ENCODE peak calls at places on chromosomes 13 and 19, in nine cellular contexts. N, R, E, B, Q, G, I, V and O are unnamed samples.

GRCh38 chr19:3034845-3035541 is 5.9 kb upstream of the TLE2 start:
- DNase-seq in Q (peak; percentile 45), G (peak; percentile 62), R (peak; percentile 59), E (no peak), V (no peak), N (no peak), B (peak; percentile 53), I (no peak), O (peak; percentile 65)

GRCh38 chr13:32309812-32310706 is 5.1 kb downstream of the ZAR1L start:
- DNase-seq in Q (peak; percentile 76), N (no peak), B (peak; percentile 47), R (no peak), G (peak; percentile 63), E (peak; percentile 34), V (no peak), I (no peak), O (peak; percentile 25)

GRCh38 chr13:46124531-46124966 is 19.7 kb upstream of the CPB2 start:
- DNase-seq in R (no peak), V (no peak), N (no peak), B (no peak), G (no peak), E (no peak), I (no peak), Q (no peak), O (peak; percentile 41)

GRCh38 chr19:955803-956746 is 28.1 kb upstream of the WDR18 start:
- DNase-seq in Q (no peak), N (no peak), I (no peak), G (peak; percentile 93), R (no peak), B (no peak), V (no peak), E (no peak), O (no peak)

GRCh38 chr19:940591-941291 is 14.9 kb downstream of the ARID3A start:
- DNase-seq in I (no peak), V (no peak), R (peak; percentile 56), E (peak; percentile 85), G (no peak), B (peak; percentile 65), Q (peak; percentile 60), N (peak; percentile 66), O (peak; percentile 65)

GRCh38 chr13:48595330-48596127 is 58.2 kb upstream of the CYSLTR2 start:
- DNase-seq in Q (peak; percentile 72), R (peak; percentile 38), B (peak; percentile 65), I (no peak), N (peak; percentile 50), G (peak; percentile 45), E (no peak), V (no peak), O (peak; percentile 65)

GRCh38 chr19:16268676-16269319 is 55.8 kb upstream of the KLF2 start:
- DNase-seq in I (no peak), Q (no peak), B (no peak), G (no peak), E (no peak), R (no peak), N (peak; percentile 34), V (no peak), O (peak; percentile 77)

GRCh38 chr19:53103141-53103902 is at the start of gene ZNF160:
- DNase-seq in E (peak; percentile 99), I (peak; percentile 99), B (peak; percentile 95), R (peak; percentile 99), G (peak; percentile 98), N (peak; percentile 100), Q (peak; percentile 98), V (peak; percentile 93), O (peak; percentile 99)

GRCh38 chr13:66933994-66934393 is 296.1 kb downstream of the PCDH9 start:
- DNase-seq in R (no peak), B (peak; percentile 96), I (no peak), E (no peak), V (no peak), G (no peak), N (no peak), Q (peak; percentile 84), O (no peak)

GRCh38 chr19:9945319-9945966 is 9.1 kb upstream of the OLFM2 start:
- DNase-seq in N (no peak), G (peak; percentile 31), R (peak; percentile 97), B (peak; percentile 99), V (peak; percentile 60), I (peak; percentile 98), E (no peak), Q (peak; percentile 99), O (no peak)

GRCh38 chr13:33794576-33794975 is 23.4 kb upstream of the RFC3 start:
- DNase-seq in R (no peak), N (no peak), E (no peak), Q (peak; percentile 8), G (no peak), I (no peak), V (no peak), B (peak; percentile 15), O (no peak)

GRCh38 chr13:30730526-30730925 is 4.8 kb upstream of the ALOX5AP start:
- DNase-seq in G (peak; percentile 68), B (no peak), V (no peak), E (no peak), Q (no peak), R (no peak), I (no peak), N (no peak), O (no peak)

GRCh38 chr19:2049741-2050348 is 1.2 kb downstream of the MKNK2 start:
- DNase-seq in V (no peak), I (no peak), E (peak; percentile 86), B (peak; percentile 74), N (peak; percentile 56), R (peak; percentile 80), G (peak; percentile 60), Q (peak; percentile 58), O (peak; percentile 78)

GRCh38 chr13:23087884-23088283 is 92.9 kb upstream of the SGCG start:
- DNase-seq in R (no peak), I (no peak), B (peak; percentile 1), V (no peak), N (no peak), Q (peak; percentile 2), G (peak; percentile 24), E (no peak), O (peak; percentile 39)

GRCh38 chr19:50414850-50415660 is 3.7 kb upstream of the SPIB start:
- DNase-seq in E (peak; percentile 93), Q (peak; percentile 43), I (peak; percentile 92), R (peak; percentile 73), N (peak; percentile 69), G (peak; percentile 86), B (peak; percentile 39), V (peak; percentile 68), O (peak; percentile 83)

GRCh38 chr19:56139847-56140582 is 1.1 kb upstream of the ZNF444 start:
- DNase-seq in B (no peak), Q (no peak), R (no peak), G (no peak), I (no peak), V (no peak), E (no peak), N (no peak), O (peak; percentile 43)

GRCh38 chr19:42595550-42596172 is 937 bp upstream of the CEACAM8 start:
- DNase-seq in R (no peak), B (no peak), E (no peak), V (no peak), G (no peak), N (no peak), Q (no peak), I (no peak), O (no peak)

GRCh38 chr19:42596391-42597071 is 1.8 kb upstream of the CEACAM8 start:
- DNase-seq in R (no peak), G (peak; percentile 54), V (no peak), E (peak; percentile 52), B (no peak), Q (no peak), I (no peak), N (peak; percentile 18), O (peak; percentile 43)

GRCh38 chr19:42589792-42590191 is 4.9 kb downstream of the CEACAM8 start:
- DNase-seq in V (no peak), Q (no peak), E (no peak), I (no peak), B (no peak), G (no peak), N (no peak), R (no peak), O (no peak)

GRCh38 chr19:42594617-42595489 is at the start of gene CEACAM8:
- DNase-seq in I (no peak), V (no peak), N (no peak), B (no peak), E (no peak), G (no peak), R (no peak), Q (no peak), O (no peak)
- TF ChIP-seq CTCF in I (no peak), V (no peak), N (no peak), B (no peak), E (no peak), G (no peak), R (no peak), Q (no peak), O (no peak)

DNA sequence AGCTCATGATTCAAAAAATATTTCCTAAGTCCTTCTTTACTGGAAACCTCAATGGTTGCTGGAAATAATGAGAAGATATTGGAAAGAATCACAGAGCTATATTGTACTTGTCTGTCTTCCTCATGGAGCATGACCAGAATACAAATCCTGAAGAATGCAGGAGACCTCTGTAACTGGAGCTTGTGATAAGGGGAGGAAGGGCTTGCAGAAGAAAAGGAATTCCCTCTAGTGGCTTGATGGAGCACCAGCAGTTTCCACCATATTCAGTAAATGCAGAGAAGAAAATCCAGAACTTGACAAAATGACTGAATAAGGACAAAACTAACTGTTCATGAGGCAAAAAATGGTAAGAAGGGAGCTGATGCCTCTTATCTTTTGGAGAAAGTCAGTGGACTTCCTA is 1333.1 kb downstream of the EFNB2 start:
- DNase-seq in N (no peak), G (peak; percentile 56), Q (peak; percentile 61), V (no peak), I (no peak), E (no peak), R (no peak), B (peak; percentile 66), O (no peak)
- TF ChIP-seq CTCF in N (peak; percentile 31), G (peak; percentile 69), Q (peak; percentile 78), V (peak; percentile 23), I (peak; percentile 65), E (no peak), R (peak; percentile 23), B (peak; percentile 33), O (no peak)

GRCh38 chr19:17567940-17568339 is 12.5 kb downstream of the COLGALT1 start:
- DNase-seq in R (no peak), B (no peak), V (no peak), I (no peak), Q (no peak), N (no peak), E (no peak), G (no peak), O (no peak)
- TF ChIP-seq CTCF in R (no peak), B (no peak), V (no peak), I (no peak), Q (no peak), N (no peak), E (no peak), G (no peak), O (no peak)

DNA sequence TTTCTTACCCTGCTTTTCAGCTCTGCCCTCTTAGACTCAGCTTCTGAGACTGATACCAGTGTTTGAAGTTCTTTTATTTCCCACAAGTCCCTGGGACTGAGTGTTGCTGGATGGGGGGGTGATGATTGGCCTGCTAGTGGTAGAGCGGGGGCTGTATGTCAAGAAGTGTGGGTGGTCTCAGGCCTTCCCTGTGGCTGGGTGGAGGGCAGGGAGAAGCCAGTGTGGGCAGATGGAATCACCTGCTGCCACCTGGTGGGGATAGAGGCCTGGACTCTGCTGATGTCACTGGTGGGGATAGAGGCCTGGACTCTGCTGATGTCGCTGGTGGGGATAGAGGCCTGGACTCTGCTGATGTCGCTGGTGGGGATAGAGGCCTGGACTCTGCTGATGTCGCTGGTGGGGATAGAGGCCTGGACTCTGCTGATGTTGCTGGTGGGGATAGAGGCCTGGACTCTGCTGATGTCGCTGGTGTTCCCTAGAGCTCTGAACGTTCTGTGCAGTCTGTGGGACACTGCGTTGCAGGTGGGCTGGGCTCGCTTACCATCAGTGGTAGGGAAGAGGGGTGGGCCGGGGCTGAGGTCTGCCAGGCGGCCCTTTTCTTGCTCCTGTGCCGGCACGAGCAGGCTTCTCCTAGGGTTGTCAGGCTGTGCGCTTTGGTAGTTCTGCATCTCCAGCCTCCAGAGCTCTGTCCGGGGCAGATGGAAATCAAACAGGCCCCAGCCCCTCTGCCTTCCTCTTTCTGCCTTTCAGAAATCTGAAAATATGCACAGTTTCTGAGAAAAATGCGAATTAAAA is 101.3 kb downstream of the ARHGEF7 start:
- DNase-seq in Q (peak; percentile 43), B (peak; percentile 46), R (no peak), G (peak; percentile 76), V (no peak), I (peak; percentile 76), N (peak; percentile 40), E (peak; percentile 53), O (peak; percentile 71)
- TF ChIP-seq CTCF in Q (peak; percentile 61), B (peak; percentile 31), R (peak; percentile 41), G (peak; percentile 62), V (no peak), I (peak; percentile 58), N (peak; percentile 65), E (peak; percentile 62), O (peak; percentile 52)